ENCODE peak calls at places on chromosomes 12 and 14, in six cellular contexts. Y is gastrocnemius medialis; F is heart left ventricle; B is naive thymus-derived CD4-positive, alpha-beta T cell; I is AG04450; D is Panc1. S is an unnamed sample.

GRCh38 chr12:116882742-116883141 is 1.5 kb upstream of the HRK start:
- DNase-seq in Y (no peak), F (no peak), B (no peak), I (no peak), D (no peak), S (no peak)

GRCh38 chr12:120763250-120763649 is 37.6 kb downstream of the ACADS start:
- DNase-seq in Y (no peak), F (no peak), B (no peak), I (no peak), D (no peak), S (no peak)

GRCh38 chr12:103085541-103085940 is 128.1 kb downstream of the ASCL1 start:
- DNase-seq in Y (no peak), F (no peak), B (no peak), I (no peak), D (no peak), S (no peak)

GRCh38 chr12:74349925-74350324 is 187.7 kb upstream of the ATXN7L3B start:
- DNase-seq in Y (no peak), F (no peak), B (no peak), I (no peak), D (no peak), S (no peak)

GRCh38 chr14:91869556-91869955 is 2.2 kb upstream of the TC2N start:
- DNase-seq in Y (no peak), F (no peak), B (no peak), I (no peak), D (no peak), S (no peak)

GRCh38 chr12:130339946-130340345 is 2.3 kb downstream of the PIWIL1 start:
- DNase-seq in Y (no peak), F (no peak), B (no peak), I (no peak), D (no peak), S (no peak)

GRCh38 chr12:112198120-112198733 is 72.9 kb downstream of the TRAFD1 start:
- DNase-seq in Y (no peak), F (no peak), B (peak), I (no peak), D (peak), S (peak)

GRCh38 chr14:99315197-99315596 is 43.2 kb upstream of the BCL11B start:
- DNase-seq in Y (no peak), F (no peak), B (no peak), I (no peak), D (no peak), S (no peak)

GRCh38 chr14:21528381-21529348 is 2.5 kb upstream of the SALL2 start:
- DNase-seq in Y (no peak), F (no peak), B (no peak), I (no peak), D (no peak), S (no peak)

DNA sequence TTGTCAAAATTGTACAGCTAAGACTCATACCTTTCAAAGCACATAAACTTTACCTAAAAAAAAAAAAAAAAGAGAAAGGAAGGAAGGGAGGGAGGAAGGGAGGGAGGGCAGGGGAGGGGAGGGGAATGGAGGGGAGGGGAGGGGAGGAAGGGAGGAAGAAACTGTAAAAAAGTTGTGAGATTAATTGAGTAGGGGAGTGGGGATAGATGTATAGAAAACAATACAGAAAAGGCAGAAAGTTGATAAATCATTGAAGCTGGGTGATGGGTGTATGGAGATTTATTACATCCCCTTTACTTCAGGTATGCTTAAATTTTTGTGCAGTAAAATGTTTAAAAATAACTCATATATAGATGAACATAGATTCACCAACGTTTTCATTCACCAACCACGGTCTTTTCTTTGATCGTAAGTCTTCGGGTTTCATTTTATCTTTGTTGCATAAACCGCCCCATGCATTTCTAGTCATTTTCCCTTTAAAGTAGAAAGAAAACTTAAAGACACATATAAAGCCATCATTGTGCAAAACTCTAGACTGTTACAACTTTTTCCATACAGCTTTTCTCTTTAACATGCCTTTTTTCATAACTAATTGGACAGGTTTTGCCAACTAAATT is 191.2 kb upstream of the KRR1 start:
- DNase-seq in Y (no peak), F (no peak), B (peak), I (no peak), D (no peak), S (no peak)
- H3K27ac ChIP-seq in Y (no peak), F (no peak), B (no peak), I (no peak), D (peak), S (no peak)

DNA sequence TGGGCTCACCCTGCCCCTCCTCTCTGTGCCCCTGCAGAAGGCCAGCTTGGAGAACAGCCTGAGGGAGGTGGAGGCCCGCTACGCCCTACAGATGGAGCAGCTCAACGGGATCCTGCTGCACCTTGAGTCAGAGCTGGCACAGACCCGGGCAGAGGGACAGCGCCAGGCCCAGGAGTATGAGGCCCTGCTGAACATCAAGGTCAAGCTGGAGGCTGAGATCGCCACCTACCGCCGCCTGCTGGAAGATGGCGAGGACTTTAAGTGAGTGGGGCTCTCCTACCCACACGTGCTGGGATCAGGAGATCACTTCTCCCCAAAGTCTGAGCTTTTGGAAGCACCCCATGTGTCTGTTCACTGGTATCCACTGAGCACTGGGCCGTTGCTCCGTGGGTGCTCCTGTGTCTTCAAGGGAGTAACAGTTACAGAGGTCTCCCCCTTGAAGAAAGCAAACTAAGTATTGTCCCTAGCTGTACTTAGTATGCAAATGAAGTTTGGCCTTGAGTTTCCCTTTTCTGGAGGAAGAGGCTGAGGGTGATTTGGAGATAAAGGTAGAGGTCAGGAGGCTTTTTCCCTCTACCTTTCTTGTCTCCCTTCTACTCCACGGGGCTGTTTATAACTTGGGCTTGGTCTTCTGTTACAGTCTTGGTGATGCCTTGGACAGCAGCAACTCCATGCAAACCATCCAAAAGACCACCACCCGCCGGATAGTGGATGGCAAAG is 3.3 kb downstream of the KRT18 start:
- DNase-seq in Y (no peak), F (no peak), B (no peak), I (no peak), D (no peak), S (peak)
- H3K27ac ChIP-seq in Y (no peak), F (no peak), B (no peak), I (no peak), D (peak), S (no peak)

DNA sequence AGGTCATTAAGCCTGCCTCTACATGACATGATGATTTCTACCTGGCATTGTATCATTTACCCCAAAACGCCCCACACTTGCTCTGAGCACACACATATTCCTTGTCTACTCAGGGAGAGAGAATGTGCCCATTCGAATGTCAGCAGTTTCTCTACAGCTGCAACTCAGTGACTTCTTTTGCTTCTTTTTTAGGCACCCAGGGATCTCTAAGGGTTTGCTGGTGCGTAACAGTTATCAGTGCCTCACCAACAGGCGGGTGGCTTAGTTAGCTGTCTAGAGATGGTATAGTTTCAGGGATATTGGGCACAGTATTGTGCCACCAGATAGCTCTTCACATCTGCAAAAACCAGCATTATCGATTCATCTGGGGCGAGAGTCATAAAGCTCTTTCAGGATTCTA is 316.9 kb downstream of the PDZRN4 start:
- DNase-seq in Y (no peak), F (no peak), B (no peak), I (no peak), D (no peak), S (no peak)
- H3K27ac ChIP-seq in Y (no peak), F (no peak), B (no peak), I (no peak), D (no peak), S (no peak)

GRCh38 chr12:18297883-18298282 is 36.6 kb downstream of the PIK3C2G start:
- DNase-seq in Y (no peak), F (no peak), B (no peak), I (no peak), D (no peak), S (no peak)

GRCh38 chr12:18296909-18297280 is 35.6 kb downstream of the PIK3C2G start:
- DNase-seq in Y (no peak), F (no peak), B (no peak), I (no peak), D (no peak), S (no peak)

GRCh38 chr12:18294889-18295288 is 33.6 kb downstream of the PIK3C2G start:
- DNase-seq in Y (no peak), F (no peak), B (no peak), I (no peak), D (no peak), S (no peak)

DNA sequence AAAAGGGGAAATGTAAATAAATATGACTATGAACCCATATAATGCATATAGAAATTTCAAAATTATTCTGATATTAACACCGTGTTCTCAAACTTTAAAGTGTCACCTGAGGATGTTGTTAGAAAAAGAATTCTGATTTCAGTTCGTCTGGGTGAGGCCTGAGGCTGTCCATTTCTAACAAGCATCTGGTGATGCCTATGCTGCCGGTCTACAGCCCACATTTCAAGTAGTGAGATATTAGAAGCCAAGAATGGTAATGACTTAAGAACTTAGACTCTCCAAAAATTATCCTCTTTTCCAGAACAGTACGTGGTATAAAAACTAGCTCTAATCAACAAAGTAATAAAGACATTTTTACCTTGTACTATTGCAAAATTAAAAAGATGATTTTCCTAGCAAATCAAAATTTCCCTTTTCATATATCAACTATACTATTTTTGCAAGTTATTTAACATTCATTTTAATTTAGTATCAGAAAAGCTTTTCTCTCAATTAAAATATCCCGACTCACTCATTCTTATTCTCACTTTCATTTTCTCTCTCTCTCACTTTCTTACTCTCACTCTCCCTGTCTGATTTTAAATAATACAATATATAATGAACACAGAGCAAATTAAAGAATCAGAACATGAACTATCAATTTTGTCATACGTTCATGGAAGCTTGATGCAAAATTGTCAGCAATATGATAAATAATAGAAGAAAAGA is 35.0 kb downstream of the PIK3C2G start:
- DNase-seq in Y (no peak), F (no peak), B (no peak), I (no peak), D (no peak), S (no peak)
- H3K27ac ChIP-seq in Y (no peak), F (no peak), B (no peak), I (no peak), D (no peak), S (peak)

GRCh38 chr12:56163533-56164344 is 5.6 kb downstream of the MYL6 start:
- DNase-seq in Y (no peak), F (no peak), B (no peak), I (no peak), D (no peak), S (no peak)

GRCh38 chr12:56160160-56160763 is 2.1 kb downstream of the MYL6 start:
- DNase-seq in Y (no peak), F (no peak), B (peak), I (no peak), D (no peak), S (peak)

GRCh38 chr12:56162468-56163290 is 4.5 kb downstream of the MYL6 start:
- DNase-seq in Y (no peak), F (no peak), B (no peak), I (no peak), D (no peak), S (no peak)

GRCh38 chr12:56160894-56161667 is 2.9 kb downstream of the MYL6 start:
- DNase-seq in Y (no peak), F (no peak), B (no peak), I (no peak), D (no peak), S (no peak)

DNA sequence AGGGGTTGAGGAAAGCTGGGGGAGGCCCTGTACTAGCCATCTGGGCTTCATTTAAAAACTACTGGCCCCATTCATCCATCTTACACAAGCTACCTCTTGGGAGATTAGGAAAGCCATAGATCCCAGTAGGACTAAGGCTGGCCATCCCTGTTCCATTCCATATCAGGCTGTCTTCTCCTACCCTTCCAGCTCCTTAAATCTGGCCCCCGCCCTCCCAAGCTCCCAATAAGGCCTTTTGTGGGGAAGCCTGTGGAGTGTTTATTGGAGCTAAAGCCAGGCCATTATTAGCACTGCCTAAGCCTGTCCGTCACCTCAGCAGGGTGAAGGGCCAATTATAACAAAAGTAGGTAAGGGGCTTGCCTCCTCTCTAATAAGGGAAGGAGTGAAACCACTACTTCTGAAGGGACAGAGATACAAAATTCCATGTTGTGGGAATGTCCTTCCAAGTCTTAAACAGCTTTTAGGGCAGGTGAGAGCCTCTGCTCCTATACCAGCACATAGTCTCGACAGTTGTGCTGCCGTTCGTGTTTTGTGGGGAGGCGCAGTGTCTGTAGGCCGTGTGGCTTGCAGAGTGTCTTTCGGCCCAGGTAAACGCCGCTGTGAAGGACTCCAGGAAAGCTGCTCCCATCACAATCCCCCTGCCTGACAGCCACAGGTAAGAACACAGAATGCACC is 3.7 kb downstream of the MYL6 start:
- DNase-seq in Y (no peak), F (no peak), B (no peak), I (no peak), D (no peak), S (no peak)
- H3K27ac ChIP-seq in Y (peak), F (peak), B (peak), I (peak), D (peak), S (no peak)

DNA sequence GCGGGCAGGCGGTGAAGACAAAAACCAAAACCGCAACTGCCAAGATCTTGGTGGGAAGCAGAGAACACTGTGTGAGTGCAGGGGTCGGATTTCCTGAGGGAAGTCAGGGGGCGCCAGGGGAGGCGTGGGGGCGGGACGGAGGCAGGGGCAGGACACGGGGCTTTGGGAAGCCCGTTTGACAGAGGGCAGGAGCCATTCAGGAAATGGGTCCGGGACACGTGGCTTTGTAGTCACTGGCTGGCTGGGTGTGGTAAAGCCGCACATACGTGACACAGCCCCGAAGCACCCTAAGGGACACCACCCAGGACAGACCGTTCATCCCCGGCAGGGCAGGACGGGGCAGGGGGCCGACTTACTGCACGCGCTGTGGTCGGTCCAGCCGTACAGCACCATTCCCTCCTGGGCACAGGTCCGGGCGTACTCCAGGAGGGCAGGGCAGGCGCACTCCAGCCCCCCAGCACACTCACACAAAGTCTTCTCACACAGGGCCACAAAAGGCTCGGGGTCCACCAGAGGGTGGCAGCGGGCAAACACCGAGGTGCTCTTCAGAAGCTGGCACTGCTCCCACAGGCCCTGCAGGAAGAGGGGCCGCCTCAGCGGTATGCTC is 49.4 kb downstream of the VWF start:
- DNase-seq in Y (no peak), F (no peak), B (peak), I (no peak), D (no peak), S (no peak)
- H3K27ac ChIP-seq in Y (peak), F (peak), B (no peak), I (no peak), D (no peak), S (no peak)

GRCh38 chr14:102774391-102775153 is 2.7 kb upstream of the TRAF3 start:
- DNase-seq in Y (peak), F (no peak), B (peak), I (no peak), D (no peak), S (peak)
- H3K27ac ChIP-seq in Y (no peak), F (no peak), B (peak), I (no peak), D (no peak), S (no peak)

S was measured in adrenal gland.